ENCODE peak calls at places on chromosomes 4 and X, in five cellular contexts. D, M, X, I and C are unnamed samples.

GRCh38 chrX:38798956-38799355 is 2.3 kb upstream of the MID1IP1 start:
- DNase-seq in X (no peak), D (peak; percentile 33), I (no peak), M (peak; percentile 40), C (no peak)

GRCh38 chr4:118326585-118326984 is 26.2 kb downstream of the PRSS12 start:
- DNase-seq in I (no peak), D (no peak), X (no peak), M (no peak), C (no peak)

GRCh38 chr4:142940614-142941013 is 94.5 kb upstream of the INPP4B start:
- DNase-seq in D (no peak), I (peak; percentile 20), M (no peak), X (no peak), C (no peak)

GRCh38 chr4:17490575-17491059 is 21.3 kb downstream of the QDPR start:
- DNase-seq in I (no peak), M (no peak), D (no peak), X (no peak), C (no peak)

GRCh38 chr4:1348014-1348513 is 1.1 kb downstream of the UVSSA start:
- DNase-seq in M (no peak), X (no peak), D (no peak), I (no peak), C (no peak)

GRCh38 chr4:110770353-110770752 is 147.5 kb upstream of the PITX2 start:
- DNase-seq in M (no peak), D (no peak), I (no peak), X (no peak), C (no peak)

GRCh38 chr4:6076391-6076790 is 58.2 kb upstream of the C4orf50 start:
- DNase-seq in X (peak; percentile 21), D (no peak), I (no peak), M (no peak), C (no peak)

GRCh38 chrX:77442728-77443127 is 4.5 kb upstream of the FGF16 start:
- DNase-seq in X (no peak), D (peak; percentile 63), M (peak; percentile 37), I (no peak), C (no peak)

GRCh38 chrX:133921764-133922389 is 63.5 kb downstream of the GPC3 start:
- DNase-seq in I (peak; percentile 28), M (no peak), X (peak; percentile 32), D (peak; percentile 30), C (peak; percentile 17)

GRCh38 chr4:104571341-104571740 is 76.6 kb upstream of the CXXC4 start:
- DNase-seq in M (no peak), X (no peak), I (no peak), D (no peak), C (no peak)

GRCh38 chrX:57822398-57822797 is 87.9 kb downstream of the ZXDA start:
- DNase-seq in M (no peak), X (no peak), D (no peak), I (no peak), C (no peak)

GRCh38 chr4:57064811-57065711 is 45.1 kb downstream of the IGFBP7 start:
- DNase-seq in D (peak; percentile 70), M (peak; percentile 92), X (no peak), I (peak; percentile 70), C (peak; percentile 78)

GRCh38 chrX:53262918-53263394 is 18.4 kb downstream of the IQSEC2 start:
- DNase-seq in M (no peak), D (peak; percentile 76), I (no peak), X (no peak), C (no peak)

GRCh38 chrX:74506310-74507115 is 85.2 kb downstream of the SLC16A2 start:
- DNase-seq in X (no peak), D (no peak), M (no peak), I (no peak), C (no peak)

GRCh38 chr4:4413373-4413725 is 26.4 kb downstream of the NSG1 start:
- DNase-seq in D (no peak), X (no peak), M (no peak), I (no peak), C (no peak)

GRCh38 chrX:72373136-72373535 is 67.4 kb upstream of the CITED1 start:
- DNase-seq in I (no peak), X (no peak), M (no peak), D (no peak), C (no peak)

GRCh38 chrX:46279925-46280313 is 265.3 kb downstream of the ZNF674 start:
- DNase-seq in M (no peak), D (peak; percentile 50), I (no peak), X (no peak), C (no peak)

GRCh38 chr4:3328814-3329663 is 36.2 kb downstream of the RGS12 start:
- DNase-seq in D (no peak), X (no peak), I (no peak), M (no peak), C (no peak)